ENCODE peak calls at places on chromosome 13, in four cellular contexts. O is neuronal stem cell, Q is AG08395, S is left lobe of liver. U is an unnamed sample.

GRCh38 chr13:43031881-43032280 is 8.5 kb downstream of the DNAJC15 start:
- DNase-seq in O (no peak), S (no peak), Q (no peak), U (no peak)

GRCh38 chr13:91100944-91101343 is 246.5 kb upstream of the MIR17HG start:
- DNase-seq in O (no peak), Q (no peak), S (no peak), U (no peak)

GRCh38 chr13:41562083-41562482 is 104.7 kb downstream of the RGCC start:
- DNase-seq in Q (peak; percentile 84), O (no peak), S (no peak), U (peak; percentile 69)

GRCh38 chr13:113669231-113669870 is 2.3 kb downstream of the GRK1 start:
- DNase-seq in S (no peak), O (no peak), Q (no peak), U (no peak)

GRCh38 chr13:76638160-76638559 is 248.0 kb downstream of the KCTD12 start:
- DNase-seq in S (no peak), Q (no peak), O (no peak), U (no peak)

GRCh38 chr13:25906211-25906661 is 145.6 kb downstream of the SHISA2 start:
- DNase-seq in O (no peak), Q (no peak), S (no peak), U (no peak)

GRCh38 chr13:59229401-59229800 is 934.3 kb downstream of the DIAPH3 start:
- DNase-seq in O (no peak), S (no peak), Q (no peak), U (no peak)

GRCh38 chr13:97122381-97122996 is 99.6 kb upstream of the MBNL2 start:
- DNase-seq in Q (peak; percentile 53), O (no peak), S (no peak), U (no peak)

GRCh38 chr13:77503398-77503797 is 32.1 kb upstream of the SCEL start:
- DNase-seq in Q (no peak), O (no peak), S (no peak), U (no peak)

GRCh38 chr13:43751624-43752023 is 35.1 kb downstream of the ENOX1 start:
- DNase-seq in Q (no peak), S (no peak), O (no peak), U (no peak)

GRCh38 chr13:37427843-37428494 is 170.6 kb downstream of the POSTN start:
- DNase-seq in O (no peak), Q (no peak), S (no peak), U (no peak)

GRCh38 chr13:37058801-37059135 is 720 bp downstream of the SUPT20H start:
- DNase-seq in O (no peak), Q (peak; percentile 19), S (no peak), U (peak; percentile 4)

GRCh38 chr13:33644607-33645543 is 173.1 kb upstream of the RFC3 start:
- DNase-seq in Q (peak; percentile 39), O (no peak), S (no peak), U (no peak)

GRCh38 chr13:63287926-63288325 is 1872.3 kb upstream of the PCDH20 start:
- DNase-seq in Q (no peak), S (no peak), O (no peak), U (no peak)

U was measured in MG63.